ENCODE peak calls at places on chromosomes 5 and 9, in six cellular contexts. One of them, this sample, is unnamed.

GRCh38 chr5:145943674-145944121 is 7.3 kb downstream of the SH3RF2 start:
- DNase-seq in upper lobe of right lung: no peak
- DNase-seq in neural crest cell: no peak
- DNase-seq in tibial artery: no peak
- DNase-seq in CD4-positive, alpha-beta T cell: no peak
- DNase-seq in AG10803: no peak
- DNase-seq in this sample: peak

GRCh38 chr5:39599721-39600431 is 175.1 kb upstream of the DAB2 start:
- DNase-seq in upper lobe of right lung: no peak
- DNase-seq in neural crest cell: no peak
- DNase-seq in tibial artery: no peak
- DNase-seq in CD4-positive, alpha-beta T cell: no peak
- DNase-seq in AG10803: peak
- DNase-seq in this sample: no peak

GRCh38 chr5:177520271-177520670 is 3.5 kb upstream of the DDX41 start:
- DNase-seq in upper lobe of right lung: peak
- DNase-seq in neural crest cell: no peak
- DNase-seq in tibial artery: no peak
- DNase-seq in CD4-positive, alpha-beta T cell: no peak
- DNase-seq in AG10803: no peak
- DNase-seq in this sample: no peak

GRCh38 chr5:180119031-180119885 is 47.7 kb upstream of the RNF130 start:
- DNase-seq in upper lobe of right lung: peak
- DNase-seq in neural crest cell: no peak
- DNase-seq in tibial artery: peak
- DNase-seq in CD4-positive, alpha-beta T cell: no peak
- DNase-seq in AG10803: no peak
- DNase-seq in this sample: no peak

GRCh38 chr9:33263936-33264472 is 504 bp downstream of the BAG1 start:
- DNase-seq in upper lobe of right lung: no peak
- DNase-seq in neural crest cell: peak
- DNase-seq in tibial artery: peak
- DNase-seq in CD4-positive, alpha-beta T cell: no peak
- DNase-seq in AG10803: peak
- DNase-seq in this sample: peak

GRCh38 chr5:132225165-132226032 is 2.3 kb downstream of the P4HA2 start:
- DNase-seq in upper lobe of right lung: peak
- DNase-seq in neural crest cell: no peak
- DNase-seq in tibial artery: peak
- DNase-seq in CD4-positive, alpha-beta T cell: no peak
- DNase-seq in AG10803: peak
- DNase-seq in this sample: no peak

GRCh38 chr9:27514551-27514950 is 9.5 kb upstream of the IFNK start:
- DNase-seq in upper lobe of right lung: no peak
- DNase-seq in neural crest cell: no peak
- DNase-seq in tibial artery: no peak
- DNase-seq in CD4-positive, alpha-beta T cell: no peak
- DNase-seq in AG10803: peak
- DNase-seq in this sample: no peak

GRCh38 chr5:57128325-57128724 is 45.5 kb upstream of the GPBP1 start:
- DNase-seq in upper lobe of right lung: no peak
- DNase-seq in neural crest cell: no peak
- DNase-seq in tibial artery: no peak
- DNase-seq in CD4-positive, alpha-beta T cell: no peak
- DNase-seq in AG10803: no peak
- DNase-seq in this sample: no peak

GRCh38 chr9:34589656-34590375 is at the start of gene CNTFR:
- DNase-seq in upper lobe of right lung: no peak
- DNase-seq in neural crest cell: no peak
- DNase-seq in tibial artery: peak
- DNase-seq in CD4-positive, alpha-beta T cell: no peak
- DNase-seq in AG10803: no peak
- DNase-seq in this sample: no peak

GRCh38 chr9:92850898-92851297 is 26.9 kb downstream of the ZNF484 start:
- DNase-seq in upper lobe of right lung: no peak
- DNase-seq in neural crest cell: no peak
- DNase-seq in tibial artery: no peak
- DNase-seq in CD4-positive, alpha-beta T cell: no peak
- DNase-seq in AG10803: no peak
- DNase-seq in this sample: no peak
- TF ChIP-seq CTCF in upper lobe of right lung: no peak
- TF ChIP-seq CTCF in neural crest cell: no peak
- TF ChIP-seq CTCF in tibial artery: no peak
- TF ChIP-seq CTCF in CD4-positive, alpha-beta T cell: peak
- TF ChIP-seq CTCF in AG10803: no peak
- TF ChIP-seq CTCF in this sample: no peak

GRCh38 chr5:142926549-142926948 is 156.4 kb downstream of the ARHGAP26 start:
- DNase-seq in upper lobe of right lung: no peak
- DNase-seq in neural crest cell: no peak
- DNase-seq in tibial artery: no peak
- DNase-seq in CD4-positive, alpha-beta T cell: no peak
- DNase-seq in AG10803: no peak
- DNase-seq in this sample: no peak

GRCh38 chr5:142925795-142926194 is 155.6 kb downstream of the ARHGAP26 start:
- DNase-seq in upper lobe of right lung: no peak
- DNase-seq in neural crest cell: no peak
- DNase-seq in tibial artery: no peak
- DNase-seq in CD4-positive, alpha-beta T cell: no peak
- DNase-seq in AG10803: peak
- DNase-seq in this sample: no peak

GRCh38 chr5:142920888-142921612 is 150.9 kb downstream of the ARHGAP26 start:
- DNase-seq in upper lobe of right lung: no peak
- DNase-seq in neural crest cell: no peak
- DNase-seq in tibial artery: no peak
- DNase-seq in CD4-positive, alpha-beta T cell: no peak
- DNase-seq in AG10803: no peak
- DNase-seq in this sample: no peak

GRCh38 chr5:142922223-142922952 is 152.2 kb downstream of the ARHGAP26 start:
- DNase-seq in upper lobe of right lung: no peak
- DNase-seq in neural crest cell: no peak
- DNase-seq in tibial artery: no peak
- DNase-seq in CD4-positive, alpha-beta T cell: no peak
- DNase-seq in AG10803: peak
- DNase-seq in this sample: no peak

GRCh38 chr5:142924135-142924883 is 154.1 kb downstream of the ARHGAP26 start:
- DNase-seq in upper lobe of right lung: no peak
- DNase-seq in neural crest cell: no peak
- DNase-seq in tibial artery: no peak
- DNase-seq in CD4-positive, alpha-beta T cell: no peak
- DNase-seq in AG10803: no peak
- DNase-seq in this sample: no peak
- TF ChIP-seq CTCF in upper lobe of right lung: peak
- TF ChIP-seq CTCF in neural crest cell: no peak
- TF ChIP-seq CTCF in tibial artery: no peak
- TF ChIP-seq CTCF in CD4-positive, alpha-beta T cell: no peak
- TF ChIP-seq CTCF in AG10803: peak
- TF ChIP-seq CTCF in this sample: no peak

GRCh38 chr5:97728920-97729319 is 545.9 kb upstream of the RIOK2 start:
- DNase-seq in upper lobe of right lung: no peak
- DNase-seq in neural crest cell: no peak
- DNase-seq in tibial artery: no peak
- DNase-seq in CD4-positive, alpha-beta T cell: no peak
- DNase-seq in AG10803: peak
- DNase-seq in this sample: no peak

GRCh38 chr5:97729938-97730337 is 546.9 kb upstream of the RIOK2 start:
- DNase-seq in upper lobe of right lung: no peak
- DNase-seq in neural crest cell: no peak
- DNase-seq in tibial artery: no peak
- DNase-seq in CD4-positive, alpha-beta T cell: no peak
- DNase-seq in AG10803: no peak
- DNase-seq in this sample: no peak

GRCh38 chr5:97726106-97726505 is 543.1 kb upstream of the RIOK2 start:
- DNase-seq in upper lobe of right lung: no peak
- DNase-seq in neural crest cell: no peak
- DNase-seq in tibial artery: no peak
- DNase-seq in CD4-positive, alpha-beta T cell: no peak
- DNase-seq in AG10803: no peak
- DNase-seq in this sample: no peak
- TF ChIP-seq CTCF in upper lobe of right lung: no peak
- TF ChIP-seq CTCF in neural crest cell: peak
- TF ChIP-seq CTCF in tibial artery: no peak
- TF ChIP-seq CTCF in CD4-positive, alpha-beta T cell: no peak
- TF ChIP-seq CTCF in AG10803: peak
- TF ChIP-seq CTCF in this sample: no peak

DNA sequence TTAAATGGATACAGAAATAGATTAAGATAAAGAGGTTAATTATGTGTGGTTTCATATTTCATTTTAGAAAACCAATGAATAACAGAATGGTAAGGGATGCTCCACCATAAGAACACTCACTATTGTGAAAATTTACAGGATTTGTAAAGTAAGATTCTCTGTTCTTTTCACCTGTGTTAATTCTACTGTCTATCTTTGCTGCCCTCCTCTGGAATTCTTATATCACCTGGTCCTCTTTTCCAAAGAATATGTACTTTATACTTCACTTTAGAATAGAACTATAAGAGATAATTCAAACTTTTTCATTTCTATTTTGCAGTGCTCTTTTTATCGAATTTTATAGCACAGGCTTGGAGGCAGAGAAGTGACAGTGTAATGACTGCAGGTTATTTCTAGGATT is 213.4 kb downstream of the LURAP1L start:
- DNase-seq in upper lobe of right lung: no peak
- DNase-seq in neural crest cell: no peak
- DNase-seq in tibial artery: no peak
- DNase-seq in CD4-positive, alpha-beta T cell: no peak
- DNase-seq in AG10803: no peak
- DNase-seq in this sample: no peak
- TF ChIP-seq CTCF in upper lobe of right lung: no peak
- TF ChIP-seq CTCF in neural crest cell: no peak
- TF ChIP-seq CTCF in tibial artery: no peak
- TF ChIP-seq CTCF in CD4-positive, alpha-beta T cell: no peak
- TF ChIP-seq CTCF in AG10803: peak
- TF ChIP-seq CTCF in this sample: no peak

DNA sequence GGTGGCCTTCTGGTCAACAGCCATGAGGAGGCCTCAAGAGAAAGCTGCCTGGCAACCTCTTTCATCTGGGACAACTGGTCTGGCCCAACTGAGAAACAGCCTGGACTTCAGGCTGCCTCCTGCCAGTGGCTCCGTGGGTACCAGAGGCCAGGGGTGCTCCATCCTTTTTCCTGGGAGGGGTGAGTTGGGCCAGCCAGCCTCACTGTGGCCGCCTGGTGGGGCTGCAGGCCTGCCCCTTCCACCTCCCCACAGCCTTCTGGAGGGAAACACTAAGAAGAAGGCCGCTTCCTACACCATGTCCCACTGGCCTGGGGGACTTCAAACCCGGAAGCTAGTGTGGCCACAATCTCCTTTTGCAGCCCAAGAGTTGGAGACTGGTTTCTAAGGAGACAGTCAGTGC is 13.8 kb upstream of the NKD2 start:
- DNase-seq in upper lobe of right lung: peak
- DNase-seq in neural crest cell: no peak
- DNase-seq in tibial artery: no peak
- DNase-seq in CD4-positive, alpha-beta T cell: no peak
- DNase-seq in AG10803: no peak
- DNase-seq in this sample: no peak
- TF ChIP-seq CTCF in upper lobe of right lung: no peak
- TF ChIP-seq CTCF in neural crest cell: no peak
- TF ChIP-seq CTCF in tibial artery: no peak
- TF ChIP-seq CTCF in CD4-positive, alpha-beta T cell: no peak
- TF ChIP-seq CTCF in AG10803: no peak
- TF ChIP-seq CTCF in this sample: no peak

GRCh38 chr5:41519801-41520200 is 9.4 kb upstream of the PLCXD3 start:
- DNase-seq in upper lobe of right lung: no peak
- DNase-seq in neural crest cell: no peak
- DNase-seq in tibial artery: no peak
- DNase-seq in CD4-positive, alpha-beta T cell: no peak
- DNase-seq in AG10803: no peak
- DNase-seq in this sample: no peak
- TF ChIP-seq CTCF in upper lobe of right lung: no peak
- TF ChIP-seq CTCF in neural crest cell: peak
- TF ChIP-seq CTCF in tibial artery: no peak
- TF ChIP-seq CTCF in CD4-positive, alpha-beta T cell: no peak
- TF ChIP-seq CTCF in AG10803: no peak
- TF ChIP-seq CTCF in this sample: no peak

GRCh38 chr5:157671592-157672330 is 428 bp downstream of the C5orf52 start:
- DNase-seq in upper lobe of right lung: no peak
- DNase-seq in neural crest cell: no peak
- DNase-seq in tibial artery: no peak
- DNase-seq in CD4-positive, alpha-beta T cell: no peak
- DNase-seq in AG10803: no peak
- DNase-seq in this sample: no peak
- TF ChIP-seq CTCF in upper lobe of right lung: no peak
- TF ChIP-seq CTCF in neural crest cell: no peak
- TF ChIP-seq CTCF in tibial artery: no peak
- TF ChIP-seq CTCF in CD4-positive, alpha-beta T cell: no peak
- TF ChIP-seq CTCF in AG10803: no peak
- TF ChIP-seq CTCF in this sample: no peak

GRCh38 chr9:38392235-38393127 is at the start of gene ALDH1B1:
- DNase-seq in upper lobe of right lung: peak
- DNase-seq in neural crest cell: peak
- DNase-seq in tibial artery: peak
- DNase-seq in CD4-positive, alpha-beta T cell: peak
- DNase-seq in AG10803: peak
- DNase-seq in this sample: peak
- TF ChIP-seq CTCF in upper lobe of right lung: no peak
- TF ChIP-seq CTCF in neural crest cell: peak
- TF ChIP-seq CTCF in tibial artery: peak
- TF ChIP-seq CTCF in CD4-positive, alpha-beta T cell: no peak
- TF ChIP-seq CTCF in AG10803: peak
- TF ChIP-seq CTCF in this sample: no peak